ENCODE peak calls at places on chromosomes 3 and 15, in eight cellular contexts. Y, C, F, N, R, X, J and E are unnamed samples.

GRCh38 chr3:145015243-145015642 is 1043.6 kb downstream of the DIPK2A start:
- DNase-seq in Y (no peak), C (peak), F (no peak), N (no peak), R (no peak), X (no peak), J (no peak), E (no peak)

GRCh38 chr15:80549191-80549590 is 145.0 kb downstream of the ARNT2 start:
- DNase-seq in Y (no peak), C (peak), F (no peak), N (no peak), R (no peak), X (no peak), J (no peak), E (peak)

GRCh38 chr3:186824430-186825139 is 17.9 kb upstream of the ADIPOQ start:
- DNase-seq in Y (no peak), C (no peak), F (no peak), N (no peak), R (no peak), X (no peak), J (peak), E (no peak)

GRCh38 chr3:121883507-121883906 is 10.7 kb upstream of the SLC15A2 start:
- DNase-seq in Y (no peak), C (peak), F (no peak), N (no peak), R (peak), X (peak), J (peak), E (peak)

GRCh38 chr3:155602307-155602706 is 142.6 kb downstream of the PLCH1 start:
- DNase-seq in Y (no peak), C (no peak), F (no peak), N (no peak), R (no peak), X (no peak), J (no peak), E (no peak)

GRCh38 chr15:36428102-36428845 is 151.2 kb upstream of the CDIN1 start:
- DNase-seq in Y (no peak), C (peak), F (no peak), N (peak), R (peak), X (peak), J (no peak), E (peak)

GRCh38 chr3:139520028-139520737 is 19.4 kb downstream of the RBP1 start:
- DNase-seq in Y (peak), C (peak), F (no peak), N (no peak), R (peak), X (no peak), J (peak), E (peak)

GRCh38 chr15:27250223-27250622 is 279.2 kb downstream of the GABRG3 start:
- DNase-seq in Y (no peak), C (no peak), F (no peak), N (no peak), R (no peak), X (no peak), J (no peak), E (peak)

GRCh38 chr3:37762698-37763097 is 99.0 kb upstream of the CTDSPL start:
- DNase-seq in Y (no peak), C (peak), F (no peak), N (no peak), R (no peak), X (no peak), J (no peak), E (no peak)

GRCh38 chr3:157922614-157923013 is 183.6 kb downstream of the SHOX2 start:
- DNase-seq in Y (no peak), C (no peak), F (no peak), N (no peak), R (no peak), X (no peak), J (no peak), E (no peak)

GRCh38 chr15:60255390-60255789 is 142.4 kb downstream of the ANXA2 start:
- DNase-seq in Y (no peak), C (peak), F (no peak), N (peak), R (peak), X (peak), J (no peak), E (peak)

GRCh38 chr15:29952245-29952644 is 130.0 kb upstream of the TJP1 start:
- DNase-seq in Y (peak), C (no peak), F (no peak), N (no peak), R (no peak), X (no peak), J (no peak), E (no peak)

GRCh38 chr3:49707113-49707480 is 12.4 kb downstream of the AMIGO3 start:
- DNase-seq in Y (no peak), C (peak), F (no peak), N (no peak), R (no peak), X (no peak), J (no peak), E (peak)

GRCh38 chr3:102176393-102176792 is 258.4 kb upstream of the ZPLD1 start:
- DNase-seq in Y (no peak), C (no peak), F (no peak), N (no peak), R (no peak), X (no peak), J (no peak), E (no peak)

GRCh38 chr3:81492048-81492447 is 269.4 kb downstream of the GBE1 start:
- DNase-seq in Y (no peak), C (no peak), F (no peak), N (no peak), R (no peak), X (no peak), J (no peak), E (no peak)

GRCh38 chr3:72334681-72335457 is 513.4 kb downstream of the SHQ1 start:
- DNase-seq in Y (peak), C (no peak), F (no peak), N (no peak), R (no peak), X (no peak), J (no peak), E (no peak)

GRCh38 chr3:121989943-121990342 is 32.1 kb downstream of the ILDR1 start:
- DNase-seq in Y (no peak), C (peak), F (no peak), N (no peak), R (peak), X (no peak), J (no peak), E (no peak)

GRCh38 chr3:20573175-20573574 is 387.2 kb upstream of the SGO1 start:
- DNase-seq in Y (no peak), C (no peak), F (no peak), N (no peak), R (no peak), X (no peak), J (no peak), E (no peak)

GRCh38 chr15:51735211-51735610 is 2.2 kb downstream of the LYSMD2 start:
- DNase-seq in Y (no peak), C (no peak), F (no peak), N (no peak), R (no peak), X (no peak), J (no peak), E (no peak)

GRCh38 chr15:40314723-40315276 is 7.1 kb upstream of the PLCB2 start:
- DNase-seq in Y (no peak), C (peak), F (no peak), N (no peak), R (no peak), X (no peak), J (no peak), E (peak)

GRCh38 chr15:99603828-99604227 is 38.0 kb downstream of the MEF2A start:
- DNase-seq in Y (no peak), C (no peak), F (no peak), N (no peak), R (no peak), X (no peak), J (no peak), E (no peak)